ENCODE peak calls at places on chromosomes 13 and 19, in ten cellular contexts. D, T, H, L, I, K, M, V, S and N are unnamed samples.

GRCh38 chr13:109862627-109863026 is 76.2 kb upstream of the IRS2 start:
- DNase-seq in D (no peak), T (no peak), H (no peak), L (no peak), I (no peak), K (no peak), M (no peak), V (no peak), S (no peak), N (peak)

GRCh38 chr19:2336528-2337328 is 8.2 kb downstream of the SPPL2B start:
- DNase-seq in D (no peak), T (no peak), H (no peak), L (no peak), I (no peak), K (no peak), M (no peak), V (no peak), S (no peak), N (no peak)

GRCh38 chr19:35559281-35559659 is 4.2 kb downstream of the ATP4A start:
- DNase-seq in D (no peak), T (no peak), H (no peak), L (no peak), I (no peak), K (no peak), M (no peak), V (no peak), S (no peak), N (no peak)

GRCh38 chr13:98860491-98860890 is 108.0 kb upstream of the SLC15A1 start:
- DNase-seq in D (no peak), T (no peak), H (no peak), L (no peak), I (no peak), K (no peak), M (no peak), V (no peak), S (no peak), N (no peak)

GRCh38 chr13:93559718-93560117 is 333.1 kb downstream of the GPC6 start:
- DNase-seq in D (no peak), T (no peak), H (no peak), L (no peak), I (peak), K (no peak), M (no peak), V (no peak), S (no peak), N (peak)

GRCh38 chr13:113630804-113631203 is 27.2 kb downstream of the ATP4B start:
- DNase-seq in D (no peak), T (no peak), H (peak), L (no peak), I (no peak), K (peak), M (no peak), V (no peak), S (no peak), N (no peak)

GRCh38 chr13:28355822-28356371 is 139.0 kb downstream of the FLT1 start:
- DNase-seq in D (no peak), T (no peak), H (no peak), L (no peak), I (no peak), K (no peak), M (no peak), V (no peak), S (no peak), N (peak)

GRCh38 chr13:40985596-40986327 is 33.4 kb downstream of the ELF1 start:
- DNase-seq in D (no peak), T (no peak), H (no peak), L (no peak), I (no peak), K (no peak), M (no peak), V (no peak), S (no peak), N (no peak)

GRCh38 chr13:34578471-34578870 is 363.6 kb upstream of the NBEA start:
- DNase-seq in D (no peak), T (no peak), H (no peak), L (no peak), I (no peak), K (no peak), M (no peak), V (no peak), S (no peak), N (no peak)

GRCh38 chr13:80096383-80096782 is 244.5 kb downstream of the SPRY2 start:
- DNase-seq in D (no peak), T (no peak), H (no peak), L (no peak), I (no peak), K (no peak), M (no peak), V (no peak), S (no peak), N (no peak)

GRCh38 chr19:55467236-55468053 is 2.9 kb upstream of the C19orf85 start:
- DNase-seq in D (peak), T (peak), H (peak), L (peak), I (peak), K (no peak), M (no peak), V (peak), S (no peak), N (no peak)

GRCh38 chr13:31898383-31899071 is 133.0 kb upstream of the FRY start:
- DNase-seq in D (no peak), T (no peak), H (no peak), L (no peak), I (no peak), K (no peak), M (no peak), V (no peak), S (no peak), N (no peak)

GRCh38 chr19:15432018-15432494 is 13.3 kb upstream of the AKAP8L start:
- DNase-seq in D (no peak), T (peak), H (no peak), L (peak), I (no peak), K (no peak), M (no peak), V (no peak), S (no peak), N (no peak)

GRCh38 chr13:94020833-94021232 is 458.6 kb downstream of the DCT start:
- DNase-seq in D (no peak), T (no peak), H (no peak), L (no peak), I (no peak), K (no peak), M (no peak), V (no peak), S (no peak), N (peak)

GRCh38 chr19:34995551-34995950 is 4.6 kb upstream of the GRAMD1A start:
- DNase-seq in D (no peak), T (no peak), H (peak), L (no peak), I (no peak), K (no peak), M (no peak), V (no peak), S (no peak), N (no peak)

GRCh38 chr13:86933676-86934075 is 737.5 kb upstream of the SLITRK5 start:
- DNase-seq in D (no peak), T (no peak), H (no peak), L (no peak), I (no peak), K (no peak), M (no peak), V (no peak), S (no peak), N (no peak)

GRCh38 chr19:27964165-27964564 is 1248.8 kb downstream of the UQCRFS1 start:
- DNase-seq in D (no peak), T (no peak), H (no peak), L (no peak), I (no peak), K (no peak), M (no peak), V (no peak), S (no peak), N (peak)

GRCh38 chr13:59771272-59771671 is 392.5 kb downstream of the DIAPH3 start:
- DNase-seq in D (no peak), T (no peak), H (no peak), L (no peak), I (no peak), K (peak), M (no peak), V (no peak), S (no peak), N (no peak)

GRCh38 chr13:84273163-84273562 is 390.9 kb upstream of the SLITRK1 start:
- DNase-seq in D (no peak), T (no peak), H (no peak), L (no peak), I (no peak), K (no peak), M (no peak), V (no peak), S (no peak), N (no peak)

GRCh38 chr13:37701972-37702371 is 103.4 kb upstream of the POSTN start:
- DNase-seq in D (no peak), T (no peak), H (no peak), L (no peak), I (no peak), K (no peak), M (no peak), V (no peak), S (no peak), N (no peak)

GRCh38 chr19:38733493-38734175 is 10.6 kb downstream of the CAPN12 start:
- DNase-seq in D (no peak), T (peak), H (peak), L (no peak), I (no peak), K (no peak), M (no peak), V (no peak), S (no peak), N (no peak)

GRCh38 chr13:110485604-110486003 is 75.9 kb downstream of the RAB20 start:
- DNase-seq in D (no peak), T (no peak), H (no peak), L (no peak), I (no peak), K (no peak), M (no peak), V (no peak), S (no peak), N (no peak)

GRCh38 chr13:39952244-39953233 is 297.1 kb downstream of the COG6 start:
- DNase-seq in D (peak), T (no peak), H (no peak), L (no peak), I (no peak), K (no peak), M (no peak), V (peak), S (no peak), N (peak)

GRCh38 chr19:15439078-15439799 is 10.5 kb downstream of the WIZ start:
- DNase-seq in D (no peak), T (no peak), H (no peak), L (no peak), I (no peak), K (no peak), M (no peak), V (no peak), S (no peak), N (no peak)